ENCODE peak calls at places on chromosomes 4 and X, in five cellular contexts. U is fibroblast of lung, L is dorsolateral prefrontal cortex, K is A549, H is GM12864. Y is an unnamed sample.

GRCh38 chrX:82711432-82711831 is 796.7 kb upstream of the POU3F4 start:
- DNase-seq in U (peak; percentile 6), L (no peak), K (no peak), H (no peak), Y (no peak)

GRCh38 chr4:186734251-186734650 is 10.6 kb upstream of the FAT1 start:
- DNase-seq in U (no peak), L (no peak), K (no peak), H (no peak), Y (no peak)

GRCh38 chr4:8401665-8402064 is 38.9 kb downstream of the ACOX3 start:
- DNase-seq in U (no peak), L (no peak), K (no peak), H (no peak), Y (no peak)

GRCh38 chr4:125382995-125383394 is 68.2 kb downstream of the FAT4 start:
- DNase-seq in U (peak; percentile 62), L (no peak), K (no peak), H (no peak), Y (no peak)

GRCh38 chr4:175298119-175298518 is 380.0 kb downstream of the ADAM29 start:
- DNase-seq in U (peak; percentile 8), L (no peak), K (no peak), H (no peak), Y (no peak)

GRCh38 chr4:28296239-28296638 is 1435.6 kb downstream of the STIM2 start:
- DNase-seq in U (no peak), L (no peak), K (no peak), H (no peak), Y (no peak)

GRCh38 chrX:153778151-153778551 is 2.7 kb upstream of the SRPK3 start:
- DNase-seq in U (no peak), L (no peak), K (no peak), H (no peak), Y (no peak)

GRCh38 chr4:13182136-13182535 is 302.0 kb downstream of the RAB28 start:
- DNase-seq in U (peak; percentile 69), L (no peak), K (no peak), H (no peak), Y (no peak)

GRCh38 chr4:170423137-170423536 is 333.4 kb upstream of the AADAT start:
- DNase-seq in U (peak; percentile 70), L (no peak), K (no peak), H (no peak), Y (no peak)

GRCh38 chrX:31633349-31633748 is 561.5 kb upstream of the FTHL17 start:
- DNase-seq in U (no peak), L (no peak), K (no peak), H (no peak), Y (no peak)

GRCh38 chr4:149896428-149896827 is 80.8 kb upstream of the IQCM start:
- DNase-seq in U (peak; percentile 53), L (no peak), K (no peak), H (no peak), Y (no peak)

GRCh38 chrX:49061916-49062315 is 3.1 kb downstream of the CCDC120 start:
- DNase-seq in U (no peak), L (no peak), K (no peak), H (no peak), Y (no peak)

GRCh38 chrX:151713859-151714258 is 2.0 kb upstream of the FATE1 start:
- DNase-seq in U (peak; percentile 7), L (no peak), K (peak; percentile 61), H (no peak), Y (peak; percentile 13)

GRCh38 chrX:18146954-18147353 is 73.7 kb downstream of the BEND2 start:
- DNase-seq in U (peak; percentile 5), L (no peak), K (no peak), H (no peak), Y (peak; percentile 5)

GRCh38 chr4:13548059-13548983 is 4.0 kb upstream of the NKX3-2 start:
- DNase-seq in U (no peak), L (no peak), K (no peak), H (no peak), Y (peak; percentile 31)

GRCh38 chrX:13550346-13550745 is 19.1 kb upstream of the EGFL6 start:
- DNase-seq in U (no peak), L (no peak), K (no peak), H (no peak), Y (no peak)

GRCh38 chr4:95095352-95095974 is 337.7 kb downstream of the BMPR1B start:
- DNase-seq in U (peak; percentile 50), L (no peak), K (no peak), H (no peak), Y (no peak)

GRCh38 chr4:184402239-184402638 is 72.1 kb downstream of the IRF2 start:
- DNase-seq in U (no peak), L (no peak), K (no peak), H (no peak), Y (no peak)

GRCh38 chrX:29890646-29891200 is 324.6 kb upstream of the MAGEB2 start:
- DNase-seq in U (peak; percentile 40), L (no peak), K (no peak), H (no peak), Y (no peak)

GRCh38 chrX:130110379-130111219 is at the start of gene ELF4:
- DNase-seq in U (peak; percentile 50), L (no peak), K (peak; percentile 65), H (no peak), Y (peak; percentile 85)

GRCh38 chr4:7043521-7044414 is 596 bp downstream of the TADA2B start:
- DNase-seq in U (peak; percentile 48), L (no peak), K (peak; percentile 49), H (no peak), Y (no peak)

GRCh38 chrX:133985164-133986007 is at the start of gene GPC3:
- DNase-seq in U (peak; percentile 2), L (no peak), K (peak; percentile 8), H (no peak), Y (peak; percentile 44)

GRCh38 chrX:53895270-53895669 is 149.0 kb downstream of the PHF8 start:
- DNase-seq in U (no peak), L (no peak), K (no peak), H (no peak), Y (no peak)

GRCh38 chr4:142035556-142035955 is 399.2 kb downstream of the IL15 start:
- DNase-seq in U (peak; percentile 51), L (no peak), K (no peak), H (no peak), Y (no peak)

GRCh38 chrX:103614999-103615398 is 7.2 kb downstream of the TCEAL3 start:
- DNase-seq in U (no peak), L (no peak), K (no peak), H (no peak), Y (no peak)

GRCh38 chrX:151206871-151207270 is 30.5 kb downstream of the GPR50 start:
- DNase-seq in U (no peak), L (no peak), K (no peak), H (no peak), Y (no peak)

GRCh38 chr4:57233391-57233790 is 123.2 kb upstream of the IGFBP7 start:
- DNase-seq in U (peak; percentile 61), L (no peak), K (no peak), H (no peak), Y (no peak)

GRCh38 chrX:13658602-13659001 is 5.7 kb downstream of the TCEANC start:
- DNase-seq in U (peak; percentile 41), L (no peak), K (peak; percentile 25), H (peak; percentile 26), Y (peak; percentile 7)

GRCh38 chrX:27555514-27555913 is 34.6 kb upstream of the DCAF8L2 start:
- DNase-seq in U (peak; percentile 3), L (no peak), K (peak; percentile 4), H (no peak), Y (peak; percentile 1)

GRCh38 chr4:87060957-87061356 is 126.1 kb downstream of the AFF1 start:
- DNase-seq in U (peak; percentile 95), L (no peak), K (no peak), H (no peak), Y (no peak)
- TF ChIP-seq CTCF in U (no peak), L (no peak), K (no peak), H (no peak), Y (no peak)

DNA sequence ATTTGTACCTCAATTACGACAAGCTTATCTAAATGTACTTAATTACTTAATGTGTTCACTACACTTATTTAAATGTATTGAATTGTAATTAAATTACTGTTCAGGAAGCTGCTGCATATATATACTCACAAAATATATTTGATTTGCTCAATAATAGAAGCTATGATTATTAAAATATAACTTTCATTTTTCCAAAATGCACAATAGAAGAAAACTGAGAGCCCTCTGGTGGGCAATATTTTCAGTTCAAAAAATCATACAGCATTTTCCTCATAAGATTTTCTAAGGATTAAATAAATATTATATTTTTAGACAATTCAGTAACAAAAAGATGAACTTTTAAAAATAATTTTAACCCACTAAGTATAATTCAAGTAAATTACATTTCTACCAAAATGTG is 217.3 kb downstream of the DKK2 start:
- DNase-seq in U (no peak), L (no peak), K (no peak), H (no peak), Y (no peak)
- TF ChIP-seq CTCF in U (peak; percentile 13), L (no peak), K (no peak), H (no peak), Y (no peak)

GRCh38 chrX:110669572-110669971 is 126.0 kb downstream of the CHRDL1 start:
- DNase-seq in U (no peak), L (no peak), K (no peak), H (no peak), Y (no peak)

GRCh38 chrX:110665223-110665622 is 130.4 kb downstream of the CHRDL1 start:
- DNase-seq in U (no peak), L (no peak), K (no peak), H (no peak), Y (no peak)

GRCh38 chrX:110667706-110668105 is 127.9 kb downstream of the CHRDL1 start:
- DNase-seq in U (peak; percentile 22), L (no peak), K (no peak), H (no peak), Y (no peak)

GRCh38 chrX:110671068-110671803 is 124.4 kb downstream of the CHRDL1 start:
- DNase-seq in U (peak; percentile 58), L (no peak), K (no peak), H (peak; percentile 29), Y (no peak)

GRCh38 chrX:110665636-110666035 is 130.0 kb downstream of the CHRDL1 start:
- DNase-seq in U (peak; percentile 12), L (no peak), K (peak; percentile 8), H (no peak), Y (no peak)
- TF ChIP-seq CTCF in U (peak; percentile 41), L (peak; percentile 19), K (peak; percentile 28), H (peak; percentile 57), Y (peak; percentile 29)

GRCh38 chrX:63934160-63934559 is 149.1 kb upstream of the ARHGEF9 start:
- DNase-seq in U (no peak), L (no peak), K (no peak), H (no peak), Y (no peak)

GRCh38 chrX:63932907-63933306 is 147.9 kb upstream of the ARHGEF9 start:
- DNase-seq in U (no peak), L (no peak), K (no peak), H (no peak), Y (no peak)

GRCh38 chrX:63929608-63930007 is 144.6 kb upstream of the ARHGEF9 start:
- DNase-seq in U (no peak), L (no peak), K (no peak), H (no peak), Y (no peak)

GRCh38 chrX:63932006-63932405 is 147.0 kb upstream of the ARHGEF9 start:
- DNase-seq in U (no peak), L (no peak), K (no peak), H (no peak), Y (no peak)

DNA sequence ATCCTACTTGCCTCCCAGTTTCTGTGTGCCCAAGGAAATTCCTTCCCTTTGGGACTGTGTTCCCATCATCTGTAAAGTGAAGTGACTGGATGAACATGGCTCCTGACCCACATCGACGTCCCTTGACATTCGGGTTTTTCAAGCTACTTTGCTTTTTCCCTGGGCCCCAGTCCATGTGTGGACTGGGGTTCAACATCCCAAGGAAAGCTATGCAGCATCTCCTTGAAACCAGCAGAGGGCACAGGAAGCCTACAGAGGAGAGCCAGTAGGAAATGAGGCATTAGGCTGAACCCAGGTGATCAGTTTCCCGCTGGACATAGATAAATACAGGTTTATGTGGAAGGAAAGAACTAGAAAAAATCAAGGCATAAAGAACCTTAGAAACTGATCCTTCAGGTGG is 145.1 kb upstream of the ARHGEF9 start:
- DNase-seq in U (no peak), L (no peak), K (no peak), H (no peak), Y (no peak)
- TF ChIP-seq CTCF in U (peak; percentile 1), L (no peak), K (peak; percentile 22), H (peak; percentile 5), Y (no peak)

Y was measured in GM20000.